ENCODE peak calls at places on chromosomes 12 and 14, in four cellular contexts. One of them, this sample, is unnamed.
A peak's percentile ranks its signal among the peaks of the same experiment; 100 is the strongest.

GRCh38 chr14:87712386-87713113 is 280.4 kb downstream of the GALC start:
- DNase-seq in fibroblast of mammary gland: peak; percentile 2
- DNase-seq in nephron progenitor cell: no peak
- DNase-seq in lower leg skin: no peak
- DNase-seq in this sample: no peak

GRCh38 chr14:41418851-41419250 is 187.8 kb upstream of the LRFN5 start:
- DNase-seq in fibroblast of mammary gland: no peak
- DNase-seq in nephron progenitor cell: no peak
- DNase-seq in lower leg skin: no peak
- DNase-seq in this sample: no peak

GRCh38 chr12:47307680-47308399 is 228.1 kb upstream of the AMIGO2 start:
- DNase-seq in nephron progenitor cell: peak; percentile 15
- DNase-seq in lower leg skin: no peak
- DNase-seq in fibroblast of mammary gland: peak; percentile 66
- DNase-seq in this sample: no peak

GRCh38 chr14:24952851-24953666 is 96.9 kb downstream of the STXBP6 start:
- DNase-seq in fibroblast of mammary gland: peak; percentile 55
- DNase-seq in lower leg skin: no peak
- DNase-seq in nephron progenitor cell: no peak
- DNase-seq in this sample: no peak

GRCh38 chr12:109775172-109775881 is 57.9 kb downstream of the TRPV4 start:
- DNase-seq in fibroblast of mammary gland: peak; percentile 61
- DNase-seq in lower leg skin: peak; percentile 66
- DNase-seq in nephron progenitor cell: peak; percentile 85
- DNase-seq in this sample: peak; percentile 88

GRCh38 chr12:116924558-116925453 is 14.1 kb downstream of the FBXW8 start:
- DNase-seq in nephron progenitor cell: no peak
- DNase-seq in lower leg skin: no peak
- DNase-seq in fibroblast of mammary gland: peak; percentile 94
- DNase-seq in this sample: no peak

GRCh38 chr12:108400900-108401480 is 61.9 kb upstream of the CMKLR1 start:
- DNase-seq in fibroblast of mammary gland: no peak
- DNase-seq in nephron progenitor cell: no peak
- DNase-seq in lower leg skin: no peak
- DNase-seq in this sample: no peak

GRCh38 chr12:120539303-120539702 is 5.1 kb downstream of the RNF10 start:
- DNase-seq in fibroblast of mammary gland: peak; percentile 87
- DNase-seq in lower leg skin: no peak
- DNase-seq in nephron progenitor cell: no peak
- DNase-seq in this sample: no peak

GRCh38 chr12:54195736-54196347 is 7.1 kb upstream of the SMUG1 start:
- DNase-seq in fibroblast of mammary gland: peak; percentile 53
- DNase-seq in lower leg skin: no peak
- DNase-seq in nephron progenitor cell: peak; percentile 65
- DNase-seq in this sample: no peak

GRCh38 chr12:817941-818600 is 65.7 kb downstream of the WNK1 start:
- DNase-seq in fibroblast of mammary gland: no peak
- DNase-seq in lower leg skin: no peak
- DNase-seq in nephron progenitor cell: no peak
- DNase-seq in this sample: no peak

GRCh38 chr12:81128930-81129554 is 51.2 kb downstream of the ACSS3 start:
- DNase-seq in nephron progenitor cell: peak; percentile 26
- DNase-seq in fibroblast of mammary gland: peak; percentile 60
- DNase-seq in lower leg skin: no peak
- DNase-seq in this sample: no peak

GRCh38 chr12:12784911-12785814 is at the start of gene APOLD1:
- DNase-seq in nephron progenitor cell: no peak
- DNase-seq in fibroblast of mammary gland: peak; percentile 20
- DNase-seq in lower leg skin: peak; percentile 37
- DNase-seq in this sample: peak; percentile 88

DNA sequence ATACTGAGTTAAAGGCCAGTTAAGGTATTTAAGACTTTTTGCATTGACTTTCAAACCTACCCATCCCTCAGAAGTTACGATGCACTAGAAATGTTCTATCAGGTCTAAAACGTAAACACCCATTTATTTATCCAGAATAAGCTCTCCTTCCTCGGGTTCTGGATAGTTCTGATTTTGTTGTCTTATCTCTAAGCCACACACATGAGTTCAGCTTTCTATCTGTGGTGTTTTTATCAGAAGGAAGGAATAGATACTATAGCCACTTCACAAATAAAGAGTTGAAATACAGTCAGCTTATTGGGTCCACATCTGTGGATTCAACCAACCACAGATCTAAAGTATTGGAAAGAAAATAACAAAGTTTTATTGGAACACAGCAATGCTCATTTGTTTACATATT is 5.4 kb downstream of the SFSWAP start:
- DNase-seq in fibroblast of mammary gland: no peak
- DNase-seq in nephron progenitor cell: no peak
- DNase-seq in lower leg skin: no peak
- DNase-seq in this sample: no peak
- TF ChIP-seq CTCF in fibroblast of mammary gland: no peak
- TF ChIP-seq CTCF in nephron progenitor cell: no peak
- TF ChIP-seq CTCF in lower leg skin: no peak
- TF ChIP-seq CTCF in this sample: no peak

DNA sequence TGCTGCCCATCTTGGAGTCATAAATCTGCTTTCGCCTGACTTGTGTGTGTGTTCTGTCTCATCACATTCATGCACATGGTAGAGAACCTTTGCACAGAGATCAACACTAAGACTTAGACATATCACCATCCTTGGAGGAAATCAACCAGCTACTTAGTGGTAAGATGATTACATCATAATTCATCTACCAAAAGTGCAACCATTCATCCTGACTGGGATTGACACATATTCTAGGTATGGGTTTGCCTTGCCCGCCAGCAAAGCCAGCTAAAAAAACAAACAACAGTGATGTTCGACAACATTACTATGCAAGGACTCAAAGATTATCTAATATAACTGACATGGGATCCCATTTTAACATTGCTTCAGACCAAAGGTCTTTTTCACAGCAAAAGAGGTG is 228.7 kb downstream of the NUAK1 start:
- DNase-seq in lower leg skin: no peak
- DNase-seq in fibroblast of mammary gland: no peak
- DNase-seq in nephron progenitor cell: no peak
- DNase-seq in this sample: no peak
- TF ChIP-seq CTCF in lower leg skin: no peak
- TF ChIP-seq CTCF in fibroblast of mammary gland: no peak
- TF ChIP-seq CTCF in nephron progenitor cell: no peak
- TF ChIP-seq CTCF in this sample: no peak

DNA sequence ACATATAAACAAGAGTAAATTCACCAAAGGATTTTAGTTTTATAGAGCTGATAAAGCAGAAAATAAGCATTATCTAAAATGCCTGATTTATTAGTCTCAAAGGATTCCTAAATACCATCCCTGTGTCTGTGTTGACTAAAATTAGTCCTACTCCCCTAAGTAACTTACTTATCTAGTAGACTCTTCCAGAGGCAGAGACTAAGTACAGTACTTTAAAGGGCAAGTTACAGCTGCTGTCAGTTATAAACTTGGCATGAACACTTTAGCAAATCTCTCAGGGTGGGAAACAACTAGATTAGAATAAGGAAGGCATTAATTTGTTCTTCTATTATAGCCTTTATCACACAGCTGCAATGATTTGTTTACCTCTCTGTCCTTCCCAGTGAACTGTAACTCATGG is 46.0 kb downstream of the ATP2B1 start:
- DNase-seq in lower leg skin: no peak
- DNase-seq in nephron progenitor cell: no peak
- DNase-seq in fibroblast of mammary gland: no peak
- DNase-seq in this sample: no peak
- TF ChIP-seq CTCF in lower leg skin: no peak
- TF ChIP-seq CTCF in nephron progenitor cell: no peak
- TF ChIP-seq CTCF in fibroblast of mammary gland: no peak
- TF ChIP-seq CTCF in this sample: no peak

DNA sequence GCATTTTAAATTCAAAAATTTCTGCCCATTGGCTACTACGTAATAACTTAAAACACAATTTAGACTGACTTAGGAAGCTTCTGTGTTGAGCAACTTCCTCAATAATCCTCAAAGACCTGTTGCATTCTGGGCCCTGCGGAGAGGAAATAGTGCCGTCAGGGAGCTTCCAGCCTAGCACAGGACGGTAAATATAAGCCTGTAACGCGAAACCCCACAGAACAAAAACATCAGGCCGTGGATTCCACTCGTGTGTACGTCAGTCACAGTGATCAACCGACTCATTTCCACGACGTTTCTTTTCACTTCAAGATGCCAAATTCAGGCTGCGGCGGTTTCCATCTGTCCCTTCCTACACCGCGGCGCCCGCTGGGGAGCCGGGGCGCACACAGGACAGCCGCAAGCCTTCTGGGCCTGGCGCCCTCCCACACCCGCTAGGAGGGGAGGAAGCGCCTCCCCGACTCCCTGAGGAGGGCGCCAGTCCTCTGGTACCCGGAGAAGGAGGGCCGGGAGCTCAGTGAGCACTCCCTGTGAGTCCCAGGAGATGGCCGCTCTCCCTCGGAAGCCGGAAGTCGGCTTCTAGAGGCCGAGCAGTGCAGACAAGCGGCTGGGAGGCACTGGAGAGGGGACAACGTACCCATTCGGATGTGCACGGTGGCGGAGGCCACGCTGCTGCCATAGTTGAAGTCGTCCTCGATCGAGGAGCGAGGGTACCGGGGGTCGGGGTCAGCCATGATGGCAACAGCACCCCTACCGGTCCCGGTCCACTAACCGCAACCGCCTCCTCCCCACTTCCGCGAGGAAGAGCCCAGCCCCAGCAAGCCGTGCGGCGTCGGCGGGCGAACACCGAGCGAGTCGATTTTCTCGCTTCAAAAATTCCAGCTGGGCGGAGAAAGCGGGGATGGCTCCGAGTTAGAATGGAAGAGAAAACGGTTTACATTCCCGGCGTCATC is at the start of gene TMBIM4:
- DNase-seq in fibroblast of mammary gland: peak; percentile 95
- DNase-seq in lower leg skin: peak; percentile 82
- DNase-seq in nephron progenitor cell: peak; percentile 61
- DNase-seq in this sample: peak; percentile 89
- TF ChIP-seq CTCF in fibroblast of mammary gland: peak; percentile 33
- TF ChIP-seq CTCF in lower leg skin: no peak
- TF ChIP-seq CTCF in nephron progenitor cell: no peak
- TF ChIP-seq CTCF in this sample: peak; percentile 40